ENCODE peak calls at places on chromosomes 16 and 17, in eight cellular contexts. One of them, this sample, is unnamed.

GRCh38 chr17:29021251-29021650 is 15.4 kb upstream of the SEZ6 start:
- DNase-seq in skeletal muscle cell: no peak
- DNase-seq in tibial nerve: no peak
- DNase-seq in MG63: no peak
- DNase-seq in brain microvascular endothelial cell: no peak
- DNase-seq in body of pancreas: no peak
- DNase-seq in iPS DF 6.9: no peak
- DNase-seq in keratinocyte: no peak
- DNase-seq in this sample: no peak

GRCh38 chr16:57764341-57765159 is 29.0 kb downstream of the KATNB1 start:
- DNase-seq in skeletal muscle cell: peak
- DNase-seq in tibial nerve: no peak
- DNase-seq in MG63: peak
- DNase-seq in brain microvascular endothelial cell: peak
- DNase-seq in body of pancreas: no peak
- DNase-seq in iPS DF 6.9: peak
- DNase-seq in keratinocyte: peak
- DNase-seq in this sample: no peak

GRCh38 chr16:15572329-15573001 is 70.5 kb downstream of the MARF1 start:
- DNase-seq in skeletal muscle cell: peak
- DNase-seq in tibial nerve: no peak
- DNase-seq in MG63: no peak
- DNase-seq in brain microvascular endothelial cell: no peak
- DNase-seq in body of pancreas: no peak
- DNase-seq in iPS DF 6.9: no peak
- DNase-seq in keratinocyte: no peak
- DNase-seq in this sample: no peak

GRCh38 chr16:62036101-62036806 is at the start of gene CDH8:
- DNase-seq in skeletal muscle cell: no peak
- DNase-seq in tibial nerve: no peak
- DNase-seq in MG63: peak
- DNase-seq in brain microvascular endothelial cell: peak
- DNase-seq in body of pancreas: no peak
- DNase-seq in iPS DF 6.9: no peak
- DNase-seq in keratinocyte: no peak
- DNase-seq in this sample: no peak

GRCh38 chr16:10729649-10730048 is 14.0 kb upstream of the NUBP1 start:
- DNase-seq in skeletal muscle cell: no peak
- DNase-seq in tibial nerve: no peak
- DNase-seq in MG63: peak
- DNase-seq in brain microvascular endothelial cell: no peak
- DNase-seq in body of pancreas: no peak
- DNase-seq in iPS DF 6.9: no peak
- DNase-seq in keratinocyte: peak
- DNase-seq in this sample: no peak

GRCh38 chr16:60744198-60744597 is 1292.0 kb downstream of the CDH8 start:
- DNase-seq in skeletal muscle cell: no peak
- DNase-seq in tibial nerve: no peak
- DNase-seq in MG63: no peak
- DNase-seq in brain microvascular endothelial cell: no peak
- DNase-seq in body of pancreas: no peak
- DNase-seq in iPS DF 6.9: no peak
- DNase-seq in keratinocyte: no peak
- DNase-seq in this sample: no peak

GRCh38 chr16:70548936-70549335 is 25.3 kb downstream of the SF3B3 start:
- DNase-seq in skeletal muscle cell: no peak
- DNase-seq in tibial nerve: no peak
- DNase-seq in MG63: no peak
- DNase-seq in brain microvascular endothelial cell: no peak
- DNase-seq in body of pancreas: no peak
- DNase-seq in iPS DF 6.9: no peak
- DNase-seq in keratinocyte: no peak
- DNase-seq in this sample: no peak

GRCh38 chr17:51627776-51628175 is 367.4 kb downstream of the UTP18 start:
- DNase-seq in skeletal muscle cell: no peak
- DNase-seq in tibial nerve: no peak
- DNase-seq in MG63: no peak
- DNase-seq in brain microvascular endothelial cell: no peak
- DNase-seq in body of pancreas: no peak
- DNase-seq in iPS DF 6.9: no peak
- DNase-seq in keratinocyte: no peak
- DNase-seq in this sample: no peak

GRCh38 chr17:45809484-45809883 is 25.4 kb downstream of the CRHR1 start:
- DNase-seq in skeletal muscle cell: no peak
- DNase-seq in tibial nerve: no peak
- DNase-seq in MG63: no peak
- DNase-seq in brain microvascular endothelial cell: no peak
- DNase-seq in body of pancreas: no peak
- DNase-seq in iPS DF 6.9: no peak
- DNase-seq in keratinocyte: no peak
- DNase-seq in this sample: no peak

GRCh38 chr17:81579298-81579697 is 27.1 kb upstream of the FAAP100 start:
- DNase-seq in skeletal muscle cell: no peak
- DNase-seq in tibial nerve: no peak
- DNase-seq in MG63: no peak
- DNase-seq in brain microvascular endothelial cell: no peak
- DNase-seq in body of pancreas: no peak
- DNase-seq in iPS DF 6.9: no peak
- DNase-seq in keratinocyte: no peak
- DNase-seq in this sample: no peak

GRCh38 chr17:80605326-80606066 is 60.9 kb downstream of the RPTOR start:
- DNase-seq in skeletal muscle cell: no peak
- DNase-seq in tibial nerve: no peak
- DNase-seq in MG63: peak
- DNase-seq in brain microvascular endothelial cell: peak
- DNase-seq in body of pancreas: no peak
- DNase-seq in iPS DF 6.9: no peak
- DNase-seq in keratinocyte: peak
- DNase-seq in this sample: no peak

GRCh38 chr17:58204796-58205195 is 12.3 kb downstream of the EPX start:
- DNase-seq in skeletal muscle cell: no peak
- DNase-seq in tibial nerve: no peak
- DNase-seq in MG63: peak
- DNase-seq in brain microvascular endothelial cell: no peak
- DNase-seq in body of pancreas: no peak
- DNase-seq in iPS DF 6.9: no peak
- DNase-seq in keratinocyte: no peak
- DNase-seq in this sample: no peak

GRCh38 chr16:84096447-84097005 is 20.2 kb downstream of the MBTPS1 start:
- DNase-seq in skeletal muscle cell: no peak
- DNase-seq in tibial nerve: no peak
- DNase-seq in MG63: no peak
- DNase-seq in brain microvascular endothelial cell: no peak
- DNase-seq in body of pancreas: no peak
- DNase-seq in iPS DF 6.9: no peak
- DNase-seq in keratinocyte: no peak
- DNase-seq in this sample: no peak

GRCh38 chr17:58265902-58266875 is 14.5 kb downstream of the MPO start:
- DNase-seq in skeletal muscle cell: no peak
- DNase-seq in tibial nerve: no peak
- DNase-seq in MG63: no peak
- DNase-seq in brain microvascular endothelial cell: no peak
- DNase-seq in body of pancreas: no peak
- DNase-seq in iPS DF 6.9: no peak
- DNase-seq in keratinocyte: no peak
- DNase-seq in this sample: no peak

GRCh38 chr17:73434154-73434553 is 122.4 kb upstream of the CDC42EP4 start:
- DNase-seq in skeletal muscle cell: no peak
- DNase-seq in tibial nerve: no peak
- DNase-seq in MG63: no peak
- DNase-seq in brain microvascular endothelial cell: no peak
- DNase-seq in body of pancreas: no peak
- DNase-seq in iPS DF 6.9: no peak
- DNase-seq in keratinocyte: no peak
- DNase-seq in this sample: no peak

GRCh38 chr16:84084570-84085270 is 32.0 kb downstream of the MBTPS1 start:
- DNase-seq in skeletal muscle cell: peak
- DNase-seq in tibial nerve: no peak
- DNase-seq in MG63: peak
- DNase-seq in brain microvascular endothelial cell: peak
- DNase-seq in body of pancreas: peak
- DNase-seq in iPS DF 6.9: peak
- DNase-seq in keratinocyte: peak
- DNase-seq in this sample: no peak

GRCh38 chr17:77115510-77115909 is 25.3 kb upstream of the SEC14L1 start:
- DNase-seq in skeletal muscle cell: no peak
- DNase-seq in tibial nerve: no peak
- DNase-seq in MG63: no peak
- DNase-seq in brain microvascular endothelial cell: no peak
- DNase-seq in body of pancreas: no peak
- DNase-seq in iPS DF 6.9: no peak
- DNase-seq in keratinocyte: no peak
- DNase-seq in this sample: no peak
- H3K4me3 ChIP-seq in skeletal muscle cell: no peak
- H3K4me3 ChIP-seq in tibial nerve: no peak
- H3K4me3 ChIP-seq in MG63: no peak
- H3K4me3 ChIP-seq in brain microvascular endothelial cell: no peak
- H3K4me3 ChIP-seq in body of pancreas: no peak
- H3K4me3 ChIP-seq in iPS DF 6.9: no peak
- H3K4me3 ChIP-seq in keratinocyte: no peak
- H3K4me3 ChIP-seq in this sample: no peak

GRCh38 chr17:2751482-2751881 is 2.0 kb upstream of the CCDC92B start:
- DNase-seq in skeletal muscle cell: no peak
- DNase-seq in tibial nerve: no peak
- DNase-seq in MG63: no peak
- DNase-seq in brain microvascular endothelial cell: no peak
- DNase-seq in body of pancreas: no peak
- DNase-seq in iPS DF 6.9: no peak
- DNase-seq in keratinocyte: no peak
- DNase-seq in this sample: no peak

GRCh38 chr17:2749784-2750181 is 331 bp upstream of the CCDC92B start:
- DNase-seq in skeletal muscle cell: peak
- DNase-seq in tibial nerve: peak
- DNase-seq in MG63: peak
- DNase-seq in brain microvascular endothelial cell: peak
- DNase-seq in body of pancreas: peak
- DNase-seq in iPS DF 6.9: peak
- DNase-seq in keratinocyte: no peak
- DNase-seq in this sample: no peak

GRCh38 chr17:2745317-2746037 is 4.0 kb downstream of the CCDC92B start:
- DNase-seq in skeletal muscle cell: no peak
- DNase-seq in tibial nerve: no peak
- DNase-seq in MG63: no peak
- DNase-seq in brain microvascular endothelial cell: no peak
- DNase-seq in body of pancreas: no peak
- DNase-seq in iPS DF 6.9: no peak
- DNase-seq in keratinocyte: no peak
- DNase-seq in this sample: no peak

GRCh38 chr17:2750721-2751120 is 1.3 kb upstream of the CCDC92B start:
- DNase-seq in skeletal muscle cell: no peak
- DNase-seq in tibial nerve: no peak
- DNase-seq in MG63: no peak
- DNase-seq in brain microvascular endothelial cell: no peak
- DNase-seq in body of pancreas: no peak
- DNase-seq in iPS DF 6.9: no peak
- DNase-seq in keratinocyte: no peak
- DNase-seq in this sample: no peak

DNA sequence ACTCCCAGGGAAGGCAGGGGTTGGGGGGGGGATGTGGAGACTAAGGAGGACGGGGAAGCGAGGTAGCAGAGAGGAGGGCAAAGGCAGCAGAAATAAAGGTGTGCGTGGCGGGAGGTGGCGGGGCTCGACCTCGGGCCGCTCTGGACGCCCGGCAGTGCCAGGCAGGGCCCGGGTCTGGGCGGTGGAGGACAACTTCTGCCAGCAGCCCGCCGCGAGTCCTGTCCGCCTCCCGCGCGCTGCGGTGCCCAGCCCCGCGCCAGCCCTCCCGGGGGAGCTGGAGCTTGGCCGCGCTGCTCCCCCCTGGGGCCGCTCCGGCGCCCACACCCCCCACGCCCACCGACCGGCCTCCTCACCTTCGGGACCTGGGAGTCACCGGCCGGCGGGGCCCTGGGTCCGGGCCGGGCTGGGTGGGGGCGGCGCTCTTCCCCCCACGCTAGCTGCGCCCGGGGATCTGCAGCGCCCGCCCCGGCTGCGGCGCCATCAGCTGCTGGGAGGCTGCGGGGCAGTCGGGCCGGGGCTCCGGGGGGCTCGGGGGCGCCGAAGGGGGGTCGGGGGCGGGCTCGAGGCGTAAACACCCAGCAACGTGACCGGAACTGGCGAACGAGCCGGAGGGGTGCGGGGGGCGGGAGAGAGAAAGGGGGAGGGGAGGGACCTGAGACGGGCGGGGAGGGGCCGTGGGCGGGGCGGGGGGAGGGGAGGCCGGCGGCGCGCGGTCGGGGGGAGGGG is at the start of gene CCDC92B:
- DNase-seq in skeletal muscle cell: no peak
- DNase-seq in tibial nerve: no peak
- DNase-seq in MG63: no peak
- DNase-seq in brain microvascular endothelial cell: no peak
- DNase-seq in body of pancreas: no peak
- DNase-seq in iPS DF 6.9: no peak
- DNase-seq in keratinocyte: no peak
- DNase-seq in this sample: no peak
- H3K4me3 ChIP-seq in skeletal muscle cell: no peak
- H3K4me3 ChIP-seq in tibial nerve: no peak
- H3K4me3 ChIP-seq in MG63: no peak
- H3K4me3 ChIP-seq in brain microvascular endothelial cell: no peak
- H3K4me3 ChIP-seq in body of pancreas: peak
- H3K4me3 ChIP-seq in iPS DF 6.9: peak
- H3K4me3 ChIP-seq in keratinocyte: no peak
- H3K4me3 ChIP-seq in this sample: no peak

GRCh38 chr17:14310101-14310500 is 9.2 kb downstream of the HS3ST3B1 start:
- DNase-seq in skeletal muscle cell: no peak
- DNase-seq in tibial nerve: no peak
- DNase-seq in MG63: no peak
- DNase-seq in brain microvascular endothelial cell: no peak
- DNase-seq in body of pancreas: peak
- DNase-seq in iPS DF 6.9: no peak
- DNase-seq in keratinocyte: no peak
- DNase-seq in this sample: no peak
- H3K4me3 ChIP-seq in skeletal muscle cell: peak
- H3K4me3 ChIP-seq in tibial nerve: peak
- H3K4me3 ChIP-seq in MG63: no peak
- H3K4me3 ChIP-seq in brain microvascular endothelial cell: peak
- H3K4me3 ChIP-seq in body of pancreas: no peak
- H3K4me3 ChIP-seq in iPS DF 6.9: peak
- H3K4me3 ChIP-seq in keratinocyte: no peak
- H3K4me3 ChIP-seq in this sample: peak

GRCh38 chr17:79374087-79374486 is 236.8 kb downstream of the RBFOX3 start:
- DNase-seq in skeletal muscle cell: no peak
- DNase-seq in tibial nerve: no peak
- DNase-seq in MG63: no peak
- DNase-seq in brain microvascular endothelial cell: no peak
- DNase-seq in body of pancreas: no peak
- DNase-seq in iPS DF 6.9: no peak
- DNase-seq in keratinocyte: no peak
- DNase-seq in this sample: no peak
- H3K4me3 ChIP-seq in skeletal muscle cell: no peak
- H3K4me3 ChIP-seq in tibial nerve: no peak
- H3K4me3 ChIP-seq in MG63: no peak
- H3K4me3 ChIP-seq in brain microvascular endothelial cell: no peak
- H3K4me3 ChIP-seq in body of pancreas: no peak
- H3K4me3 ChIP-seq in iPS DF 6.9: no peak
- H3K4me3 ChIP-seq in keratinocyte: no peak
- H3K4me3 ChIP-seq in this sample: no peak

GRCh38 chr17:64387145-64387473 is 3.6 kb downstream of the PECAM1 start:
- DNase-seq in skeletal muscle cell: no peak
- DNase-seq in tibial nerve: no peak
- DNase-seq in MG63: no peak
- DNase-seq in brain microvascular endothelial cell: no peak
- DNase-seq in body of pancreas: no peak
- DNase-seq in iPS DF 6.9: no peak
- DNase-seq in keratinocyte: no peak
- DNase-seq in this sample: no peak
- H3K4me3 ChIP-seq in skeletal muscle cell: no peak
- H3K4me3 ChIP-seq in tibial nerve: no peak
- H3K4me3 ChIP-seq in MG63: no peak
- H3K4me3 ChIP-seq in brain microvascular endothelial cell: no peak
- H3K4me3 ChIP-seq in body of pancreas: no peak
- H3K4me3 ChIP-seq in iPS DF 6.9: no peak
- H3K4me3 ChIP-seq in keratinocyte: no peak
- H3K4me3 ChIP-seq in this sample: peak